ENCODE peak calls at places on chromosome 16, in ten cellular contexts. H, D, L, S, F, O, Y, M, V and K are unnamed samples.

GRCh38 chr16:2867661-2867986 is 9.7 kb upstream of the PRSS22 start:
- DNase-seq in H (no peak), D (no peak), L (no peak), S (no peak), F (no peak), O (no peak), Y (no peak), M (no peak), V (no peak), K (no peak)

GRCh38 chr16:53065436-53066165 is 10.8 kb downstream of the CHD9 start:
- DNase-seq in H (no peak), D (peak; percentile 30), L (no peak), S (no peak), F (no peak), O (peak; percentile 67), Y (no peak), M (no peak), V (no peak), K (no peak)

GRCh38 chr16:86508028-86508946 is 2.0 kb upstream of the FOXF1 start:
- DNase-seq in H (no peak), D (no peak), L (no peak), S (no peak), F (no peak), O (no peak), Y (peak; percentile 39), M (no peak), V (no peak), K (no peak)

GRCh38 chr16:21263640-21264211 is 14.4 kb downstream of the CRYM start:
- DNase-seq in H (no peak), D (no peak), L (peak; percentile 79), S (no peak), F (no peak), O (peak; percentile 41), Y (no peak), M (no peak), V (no peak), K (no peak)

GRCh38 chr16:88533381-88533831 is 36.8 kb upstream of the ZC3H18 start:
- DNase-seq in H (no peak), D (no peak), L (peak; percentile 52), S (no peak), F (no peak), O (peak; percentile 25), Y (no peak), M (no peak), V (no peak), K (no peak)

GRCh38 chr16:17858061-17858460 is 387.3 kb upstream of the XYLT1 start:
- DNase-seq in H (no peak), D (no peak), L (no peak), S (no peak), F (no peak), O (no peak), Y (no peak), M (no peak), V (no peak), K (no peak)

GRCh38 chr16:89123831-89124100 is 30.1 kb downstream of the ACSF3 start:
- DNase-seq in H (no peak), D (no peak), L (no peak), S (no peak), F (no peak), O (no peak), Y (no peak), M (no peak), V (no peak), K (no peak)

GRCh38 chr16:75341934-75342811 is 90.7 kb upstream of the BCAR1 start:
- DNase-seq in H (no peak), D (no peak), L (no peak), S (no peak), F (peak; percentile 42), O (peak; percentile 56), Y (peak; percentile 75), M (no peak), V (no peak), K (no peak)

DNA sequence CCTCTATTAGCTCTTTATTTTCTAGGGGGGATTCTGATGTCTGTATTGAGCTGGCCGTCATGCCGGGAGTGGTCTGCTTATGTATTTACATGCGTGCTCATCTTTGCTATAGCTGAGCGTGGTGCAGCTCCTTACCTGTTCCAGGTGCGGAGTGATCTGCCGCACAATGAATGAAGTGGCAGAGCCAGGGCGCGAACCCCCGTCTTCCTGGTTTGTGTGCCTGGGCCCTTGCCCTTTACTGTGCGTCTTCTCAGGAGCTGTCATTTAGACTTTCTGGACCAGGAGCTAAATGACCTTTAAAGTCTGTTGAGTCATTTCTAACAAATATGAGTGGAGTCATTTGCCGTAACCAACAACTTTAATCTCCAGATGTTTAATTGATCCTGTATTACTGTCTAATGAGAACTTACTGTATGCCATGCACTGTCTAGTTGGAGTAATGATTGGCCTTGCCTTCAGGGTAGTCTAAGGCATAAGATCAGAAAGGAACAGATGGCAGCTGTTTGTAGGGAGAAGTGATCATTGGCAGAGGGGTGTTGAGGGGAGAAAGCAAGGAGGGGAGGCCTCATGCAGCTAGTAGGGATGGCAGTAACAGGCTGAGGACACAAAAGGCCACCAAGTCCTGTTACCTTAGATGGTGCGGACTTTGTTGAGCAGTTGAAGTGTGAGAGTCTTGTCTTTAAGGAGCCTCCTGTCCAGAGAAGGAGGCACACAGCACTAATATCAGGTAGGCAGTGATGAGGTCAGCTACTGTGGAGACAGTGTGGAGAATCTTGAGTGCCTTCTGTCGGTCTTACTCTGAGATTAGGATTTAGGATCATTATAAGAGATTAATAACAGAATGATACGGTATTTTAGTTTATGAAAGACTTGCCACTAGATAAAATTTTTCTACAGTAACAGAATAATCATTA is 53.9 kb downstream of the USP10 start:
- DNase-seq in H (no peak), D (no peak), L (no peak), S (no peak), F (no peak), O (no peak), Y (no peak), M (no peak), V (no peak), K (no peak)
- H3K4me1 ChIP-seq in H (peaks cover 15% of the 10 kb centered on the region), D (peaks cover 22% of the 10 kb centered on the region), L (peaks cover 25% of the 10 kb centered on the region), S (peaks cover 14% of the 10 kb centered on the region), F (peaks cover 15% of the 10 kb centered on the region), O (peaks cover 9% of the 10 kb centered on the region), Y (peaks cover 35% of the 10 kb centered on the region), M (no peaks in the 10 kb centered on the region), V (peaks cover 16% of the 10 kb centered on the region), K (peaks cover 34% of the 10 kb centered on the region)

GRCh38 chr16:1530349-1530882 is 3.0 kb upstream of the TMEM204 start:
- DNase-seq in H (no peak), D (no peak), L (no peak), S (no peak), F (no peak), O (no peak), Y (peak; percentile 13), M (no peak), V (no peak), K (no peak)

GRCh38 chr16:1530883-1531637 is 2.4 kb upstream of the TMEM204 start:
- DNase-seq in H (no peak), D (peak; percentile 70), L (no peak), S (no peak), F (no peak), O (peak; percentile 86), Y (no peak), M (no peak), V (peak; percentile 75), K (peak; percentile 57)

GRCh38 chr16:1532771-1533170 is 695 bp upstream of the TMEM204 start:
- DNase-seq in H (no peak), D (peak; percentile 19), L (no peak), S (no peak), F (no peak), O (no peak), Y (no peak), M (no peak), V (no peak), K (no peak)

GRCh38 chr16:1532081-1532760 is 1.2 kb upstream of the TMEM204 start:
- DNase-seq in H (no peak), D (peak; percentile 70), L (no peak), S (no peak), F (no peak), O (no peak), Y (no peak), M (no peak), V (peak; percentile 69), K (peak; percentile 84)

GRCh38 chr16:1531638-1531910 is 1.9 kb upstream of the TMEM204 start:
- DNase-seq in H (no peak), D (peak; percentile 10), L (no peak), S (no peak), F (no peak), O (no peak), Y (no peak), M (no peak), V (no peak), K (no peak)
- H3K27ac ChIP-seq in H (peak overlapping the region; percentile 81), D (peak overlapping the region; percentile 92), L (no peak overlapping the region), S (peak overlapping the region; percentile 78), F (no peak overlapping the region), O (no peak overlapping the region), Y (no peak overlapping the region), M (no peak overlapping the region), V (peak overlapping the region; percentile 98), K (peak overlapping the region; percentile 87)

GRCh38 chr16:67803894-67804293 is 2.5 kb downstream of the RANBP10 start:
- DNase-seq in H (no peak), D (no peak), L (no peak), S (no peak), F (no peak), O (no peak), Y (no peak), M (no peak), V (no peak), K (no peak)

GRCh38 chr16:67804853-67805542 is 1.4 kb downstream of the RANBP10 start:
- DNase-seq in H (no peak), D (no peak), L (no peak), S (no peak), F (no peak), O (no peak), Y (no peak), M (no peak), V (no peak), K (no peak)

GRCh38 chr16:67805718-67806427 is 487 bp downstream of the RANBP10 start:
- DNase-seq in H (no peak), D (no peak), L (no peak), S (no peak), F (no peak), O (no peak), Y (no peak), M (no peak), V (no peak), K (peak; percentile 48)

GRCh38 chr16:67806428-67807147 is at the start of the genes RANBP10 and TSNAXIP1:
- DNase-seq in H (peak; percentile 90), D (peak; percentile 98), L (peak; percentile 100), S (peak; percentile 97), F (peak; percentile 95), O (peak; percentile 99), Y (peak; percentile 99), M (peak; percentile 94), V (peak; percentile 98), K (peak; percentile 99)

GRCh38 chr16:67807148-67807682 is 526 bp downstream of the TSNAXIP1 start:
- DNase-seq in H (no peak), D (no peak), L (no peak), S (no peak), F (no peak), O (no peak), Y (no peak), M (no peak), V (no peak), K (no peak)
- TF ChIP-seq CTCF in H (peak; percentile 14), D (no peak), L (no peak), S (peak; percentile 22), F (no peak), O (peak; percentile 22), Y (no peak), M (peak; percentile 10), V (peak; percentile 31), K (no peak)

GRCh38 chr16:11204513-11205047 is 51.4 kb downstream of the SOCS1 start:
- DNase-seq in H (no peak), D (no peak), L (no peak), S (no peak), F (no peak), O (no peak), Y (no peak), M (peak; percentile 32), V (no peak), K (no peak)

GRCh38 chr16:11202260-11203091 is 53.5 kb downstream of the SOCS1 start:
- DNase-seq in H (no peak), D (no peak), L (no peak), S (no peak), F (peak; percentile 5), O (no peak), Y (no peak), M (no peak), V (no peak), K (no peak)

GRCh38 chr16:11205065-11205699 is 50.8 kb downstream of the SOCS1 start:
- DNase-seq in H (no peak), D (no peak), L (no peak), S (no peak), F (no peak), O (no peak), Y (no peak), M (no peak), V (no peak), K (no peak)

GRCh38 chr16:11201498-11202259 is 54.3 kb downstream of the SOCS1 start:
- DNase-seq in H (no peak), D (no peak), L (peak; percentile 29), S (no peak), F (peak; percentile 53), O (peak; percentile 72), Y (peak; percentile 98), M (peak; percentile 80), V (no peak), K (no peak)

GRCh38 chr16:11203111-11203623 is 52.8 kb downstream of the SOCS1 start:
- DNase-seq in H (no peak), D (no peak), L (no peak), S (no peak), F (no peak), O (no peak), Y (no peak), M (no peak), V (no peak), K (no peak)
- H3K4me1 ChIP-seq in H (peaks cover 5% of the 10 kb centered on the region), D (peaks cover 3% of the 10 kb centered on the region), L (peaks cover 9% of the 10 kb centered on the region), S (peaks cover 11% of the 10 kb centered on the region), F (peaks cover 30% of the 10 kb centered on the region), O (no peaks in the 10 kb centered on the region), Y (peaks cover 50% of the 10 kb centered on the region), M (peaks cover 52% of the 10 kb centered on the region), V (no peaks in the 10 kb centered on the region), K (no peaks in the 10 kb centered on the region)